ENCODE peak calls at places on chromosomes 6 and 20, in four cellular contexts. P, I, O and G are unnamed samples.

GRCh38 chr20:41276317-41276751 is 41.2 kb downstream of the ZHX3 start:
- DNase-seq in P (no peak), I (no peak), O (no peak), G (no peak)

GRCh38 chr6:11616200-11616611 is 78.7 kb downstream of the TMEM170B start:
- DNase-seq in P (peak), I (no peak), O (no peak), G (no peak)

GRCh38 chr20:37971561-37972127 is 61.6 kb downstream of the TTI1 start:
- DNase-seq in P (no peak), I (no peak), O (no peak), G (peak)

GRCh38 chr6:90413867-90414266 is 117.2 kb upstream of the BACH2 start:
- DNase-seq in P (peak), I (no peak), O (no peak), G (no peak)

GRCh38 chr6:94636780-94637385 is 940.5 kb upstream of the MANEA start:
- DNase-seq in P (peak), I (no peak), O (no peak), G (no peak)

GRCh38 chr20:63006611-63007471 is at the start of gene BHLHE23:
- DNase-seq in P (no peak), I (no peak), O (no peak), G (no peak)

GRCh38 chr20:52637201-52637600 is 335.0 kb upstream of the TSHZ2 start:
- DNase-seq in P (no peak), I (no peak), O (no peak), G (no peak)

GRCh38 chr6:136956590-136957573 is 34.8 kb downstream of the SLC35D3 start:
- DNase-seq in P (no peak), I (no peak), O (no peak), G (no peak)

GRCh38 chr6:45587229-45588060 is 209.7 kb upstream of the SUPT3H start:
- DNase-seq in P (no peak), I (no peak), O (no peak), G (peak)

GRCh38 chr6:3748208-3748701 is 3.3 kb downstream of the PXDC1 start:
- DNase-seq in P (peak), I (no peak), O (peak), G (no peak)

GRCh38 chr6:2999005-2999620 is 581 bp upstream of the NQO2 start:
- DNase-seq in P (peak), I (no peak), O (peak), G (peak)

GRCh38 chr6:13026557-13026956 is 301.8 kb downstream of the TBC1D7 start:
- DNase-seq in P (no peak), I (no peak), O (no peak), G (no peak)

GRCh38 chr6:147941143-147941542 is 401.5 kb upstream of the SASH1 start:
- DNase-seq in P (no peak), I (no peak), O (no peak), G (no peak)

GRCh38 chr6:41531591-41532582 is 14.3 kb upstream of the FOXP4 start:
- DNase-seq in P (peak), I (no peak), O (no peak), G (no peak)

GRCh38 chr6:141460743-141461484 is 671.8 kb upstream of the GJE1 start:
- DNase-seq in P (no peak), I (no peak), O (no peak), G (no peak)

GRCh38 chr6:54448617-54449016 is 140.4 kb downstream of the TINAG start:
- DNase-seq in P (no peak), I (no peak), O (no peak), G (no peak)

GRCh38 chr6:157538163-157538562 is 157.2 kb downstream of the ZDHHC14 start:
- DNase-seq in P (no peak), I (no peak), O (no peak), G (no peak)

GRCh38 chr6:39910164-39910563 is 24.1 kb downstream of the MOCS1 start:
- DNase-seq in P (no peak), I (no peak), O (no peak), G (no peak)

GRCh38 chr6:97440590-97441176 is 157.7 kb upstream of the MMS22L start:
- DNase-seq in P (peak), I (no peak), O (no peak), G (no peak)

GRCh38 chr6:117549606-117550005 is 52.7 kb downstream of the GOPC start:
- DNase-seq in P (no peak), I (no peak), O (no peak), G (no peak)

GRCh38 chr6:26006086-26006939 is 43.7 kb downstream of the TRIM38 start:
- DNase-seq in P (no peak), I (no peak), O (no peak), G (no peak)

GRCh38 chr6:90406142-90406794 is 109.6 kb upstream of the BACH2 start:
- DNase-seq in P (peak), I (no peak), O (no peak), G (no peak)

GRCh38 chr20:38063911-38064310 is 30.4 kb downstream of the RPRD1B start:
- DNase-seq in P (no peak), I (no peak), O (no peak), G (peak)

GRCh38 chr20:63180541-63181185 is 35.3 kb downstream of the YTHDF1 start:
- DNase-seq in P (no peak), I (no peak), O (no peak), G (no peak)

GRCh38 chr6:31270788-31271640 is 878 bp downstream of the HLA-C start:
- DNase-seq in P (peak), I (peak), O (peak), G (no peak)

GRCh38 chr6:151481752-151482151 is 12.1 kb upstream of the CCDC170 start:
- DNase-seq in P (no peak), I (no peak), O (no peak), G (no peak)

GRCh38 chr6:151477726-151478125 is 16.1 kb upstream of the CCDC170 start:
- DNase-seq in P (no peak), I (no peak), O (no peak), G (no peak)

GRCh38 chr6:151478670-151479069 is 15.1 kb upstream of the CCDC170 start:
- DNase-seq in P (no peak), I (no peak), O (no peak), G (no peak)

DNA sequence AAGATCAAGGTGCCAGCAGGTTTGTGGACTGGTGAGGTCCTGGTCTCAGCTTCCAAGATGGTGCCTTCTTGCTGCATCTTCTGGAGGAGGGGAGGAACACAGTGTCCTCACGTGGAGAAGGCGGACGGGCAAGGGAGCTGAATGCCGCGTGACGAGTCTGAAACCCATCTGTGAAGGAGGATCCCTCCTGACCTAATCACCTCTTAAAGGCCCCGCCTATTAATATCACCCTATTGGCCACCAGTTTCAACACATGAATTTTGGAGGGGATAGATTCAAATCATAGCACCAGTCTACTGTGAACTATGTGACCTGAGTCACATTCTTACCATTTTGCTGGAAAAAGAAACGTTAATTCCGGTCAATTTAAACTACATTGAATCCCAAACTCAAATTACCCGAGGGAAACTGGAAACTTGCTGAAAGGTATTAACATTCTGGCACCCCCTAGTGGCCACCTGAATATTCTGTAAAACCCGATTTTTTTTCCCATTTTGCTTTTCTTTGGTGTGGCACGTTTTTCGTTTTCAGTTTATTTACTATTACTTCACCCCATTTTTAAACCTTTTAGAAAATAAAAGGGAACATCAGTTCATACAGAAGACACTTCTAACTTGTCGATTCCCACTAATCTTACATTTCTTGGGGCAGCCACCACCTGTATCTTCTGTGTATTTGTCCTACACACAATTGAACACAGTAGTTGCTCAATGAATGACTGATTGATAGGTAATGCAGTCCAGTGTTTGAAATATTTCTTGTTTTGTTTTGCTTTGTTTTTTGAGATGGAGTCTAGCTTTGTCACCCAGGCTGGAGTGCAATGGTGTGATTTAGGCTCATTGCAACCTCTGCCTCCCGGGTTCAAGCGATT is 17.9 kb upstream of the CCDC170 start:
- DNase-seq in P (peak), I (no peak), O (no peak), G (no peak)
- TF ChIP-seq CTCF in P (peak), I (peak), O (peak), G (peak)

GRCh38 chr20:1895674-1896496 is 678 bp downstream of the SIRPA start:
- DNase-seq in P (no peak), I (no peak), O (no peak), G (no peak)
- TF ChIP-seq POLR2A in P (no peak), I (peak), O (no peak), G (no peak)

GRCh38 chr20:31901615-31902014 is 31.2 kb downstream of the TTLL9 start:
- DNase-seq in P (no peak), I (no peak), O (no peak), G (no peak)

GRCh38 chr20:31906001-31906400 is 35.6 kb downstream of the TTLL9 start:
- DNase-seq in P (no peak), I (no peak), O (no peak), G (no peak)

GRCh38 chr20:31908016-31908415 is 37.6 kb downstream of the TTLL9 start:
- DNase-seq in P (no peak), I (no peak), O (no peak), G (no peak)

GRCh38 chr20:31907046-31907445 is 36.6 kb downstream of the TTLL9 start:
- DNase-seq in P (no peak), I (no peak), O (no peak), G (no peak)

DNA sequence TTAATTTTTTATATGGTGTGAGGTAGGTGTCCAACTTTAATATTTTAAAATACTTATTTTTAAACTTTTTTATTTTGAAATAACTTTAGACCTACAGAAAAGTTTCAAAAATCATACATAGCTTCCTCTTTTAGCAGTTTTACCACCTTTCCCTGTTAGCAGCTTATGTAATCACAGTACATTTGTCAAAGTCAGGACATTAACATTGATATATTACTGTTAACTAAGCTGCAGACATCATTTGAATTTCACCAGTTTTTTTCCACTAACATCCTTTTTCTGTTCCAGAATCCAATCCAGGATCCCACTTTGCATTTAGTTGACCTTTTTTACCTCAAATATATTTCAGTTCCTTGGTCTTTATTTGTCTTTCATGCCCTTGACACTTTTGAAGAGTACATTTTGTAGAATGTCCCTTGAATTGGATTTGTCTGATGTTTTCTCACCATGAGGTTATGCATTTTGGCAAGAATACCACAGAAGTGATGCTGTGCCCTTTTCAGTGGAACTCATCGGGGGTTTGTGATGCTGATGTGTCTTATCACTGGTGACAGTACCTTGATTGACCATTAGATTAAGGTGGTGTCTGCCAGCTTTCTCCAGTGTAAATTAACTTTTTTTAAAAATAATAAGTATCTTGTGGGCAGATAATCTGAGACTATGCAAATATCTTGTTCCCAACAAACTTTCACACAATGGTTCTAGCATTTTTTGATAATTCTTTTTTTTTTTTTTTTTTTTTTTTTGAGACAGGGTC is 33.4 kb downstream of the TTLL9 start:
- DNase-seq in P (no peak), I (no peak), O (no peak), G (no peak)
- TF ChIP-seq CTCF in P (no peak), I (no peak), O (no peak), G (no peak)

DNA sequence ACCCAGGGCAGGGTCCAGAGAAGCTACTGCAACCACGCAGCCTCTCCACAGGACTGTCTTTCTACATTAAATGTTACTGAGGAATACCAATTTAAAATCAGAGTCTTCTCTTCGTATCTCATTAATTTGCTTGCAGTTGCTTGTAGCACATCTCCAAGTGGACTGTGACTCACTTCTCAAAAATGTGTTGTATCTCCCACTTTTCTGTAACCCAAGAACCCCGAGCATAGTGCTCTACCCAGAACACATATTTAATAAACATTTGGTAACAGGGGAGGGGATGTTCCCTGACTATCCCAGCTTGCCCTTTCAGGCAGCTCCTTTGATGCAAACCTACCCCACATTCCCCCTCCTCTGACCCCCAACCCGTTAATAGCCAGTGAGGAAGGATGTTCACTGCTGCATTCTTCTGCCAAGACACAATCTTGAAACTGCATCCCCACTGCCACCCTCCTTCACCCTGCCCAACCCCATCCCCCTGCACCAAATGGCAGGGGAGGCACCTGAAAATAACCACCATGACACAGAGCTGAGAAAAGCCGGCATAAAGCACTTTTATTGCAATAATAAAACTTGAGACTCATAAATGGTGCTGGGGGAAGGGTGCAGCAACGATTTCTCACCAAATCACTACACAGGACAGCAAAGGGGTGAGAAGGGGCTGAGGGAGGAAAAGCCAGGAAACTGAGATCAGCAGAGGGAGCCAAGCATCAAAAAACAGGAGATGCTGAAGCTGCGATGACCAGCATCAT is 24.2 kb downstream of the FKBP1A start:
- DNase-seq in P (peak), I (no peak), O (no peak), G (no peak)
- TF ChIP-seq POLR2A in P (no peak), I (no peak), O (no peak), G (no peak)